ENCODE peak calls at places on chromosomes 7 and 10, in seven cellular contexts. Y is hepatocyte, H is progenitor cell of endocrine pancreas, T is AG09309, F is bronchial epithelial cell, K is A549, E is breast epithelium. Z is an unnamed sample.
A peak's percentile ranks its signal among the peaks of the same experiment; 100 is the strongest.

GRCh38 chr7:24752073-24752800 is 5.0 kb downstream of the GSDME start:
- DNase-seq in F (no peak), K (no peak), H (no peak), Y (no peak), E (no peak), T (no peak), Z (no peak)

GRCh38 chr10:92970301-92971070 is 90.1 kb upstream of the CYP26C1 start:
- DNase-seq in Y (no peak), E (no peak), K (no peak), T (no peak), F (no peak), H (no peak), Z (no peak)

GRCh38 chr7:99742737-99743394 is 7.9 kb upstream of the CYP3A7 start:
- DNase-seq in K (no peak), E (no peak), Y (no peak), H (no peak), F (no peak), T (no peak), Z (no peak)

GRCh38 chr10:63738410-63738809 is 217.2 kb downstream of the REEP3 start:
- DNase-seq in H (no peak), E (no peak), F (peak; percentile 32), T (no peak), Y (peak; percentile 80), K (peak; percentile 69), Z (no peak)

GRCh38 chr7:120028636-120029035 is 244.3 kb upstream of the KCND2 start:
- DNase-seq in E (no peak), T (no peak), Y (no peak), K (no peak), F (no peak), H (no peak), Z (no peak)

GRCh38 chr10:126844406-126844805 is 60.8 kb upstream of the DOCK1 start:
- DNase-seq in T (no peak), F (no peak), H (no peak), K (peak; percentile 44), E (no peak), Y (peak; percentile 59), Z (no peak)

GRCh38 chr7:11726251-11727155 is 105.5 kb downstream of the THSD7A start:
- DNase-seq in T (peak; percentile 59), H (no peak), E (no peak), K (no peak), F (peak; percentile 84), Y (peak; percentile 49), Z (no peak)

GRCh38 chr10:45817912-45818311 is 29.4 kb downstream of the AGAP4 start:
- DNase-seq in Y (no peak), H (no peak), E (no peak), K (no peak), T (no peak), F (no peak), Z (no peak)

GRCh38 chr7:27187702-27188665 is 3.0 kb upstream of the HOXA11 start:
- DNase-seq in F (no peak), H (no peak), E (no peak), T (no peak), Y (no peak), K (no peak), Z (peak; percentile 46)

GRCh38 chr10:84360634-84361365 is 32.4 kb downstream of the CCSER2 start:
- DNase-seq in Y (no peak), H (no peak), F (no peak), T (no peak), K (no peak), E (no peak), Z (no peak)

GRCh38 chr7:101567231-101567630 is 61.9 kb downstream of the MYL10 start:
- DNase-seq in E (no peak), Y (no peak), F (no peak), K (no peak), T (no peak), H (no peak), Z (no peak)

GRCh38 chr7:6530626-6531491 is 20.4 kb downstream of the GRID2IP start:
- DNase-seq in H (peak; percentile 36), T (no peak), Y (no peak), F (no peak), K (no peak), E (no peak), Z (peak; percentile 86)

GRCh38 chr10:107616031-107616430 is 451.5 kb upstream of the SORCS1 start:
- DNase-seq in K (no peak), T (no peak), E (no peak), H (no peak), F (peak; percentile 79), Y (no peak), Z (no peak)

GRCh38 chr10:131856441-131857094 is 44.2 kb upstream of the PPP2R2D start:
- DNase-seq in K (no peak), E (no peak), Y (no peak), H (no peak), T (no peak), F (no peak), Z (no peak)

GRCh38 chr7:148402159-148402558 is 188.4 kb upstream of the C7orf33 start:
- DNase-seq in T (no peak), H (no peak), E (no peak), F (peak; percentile 84), Y (no peak), K (no peak), Z (no peak)

GRCh38 chr10:98374176-98374969 is 40.6 kb downstream of the PYROXD2 start:
- DNase-seq in H (no peak), K (no peak), T (peak; percentile 20), Y (no peak), F (peak; percentile 88), E (no peak), Z (no peak)

GRCh38 chr10:15167411-15168295 is 840 bp downstream of the NMT2 start:
- DNase-seq in F (peak; percentile 62), T (no peak), E (peak; percentile 30), H (peak; percentile 61), Y (peak; percentile 81), K (peak; percentile 48), Z (peak; percentile 81)

GRCh38 chr10:47035447-47036337 is 124.5 kb downstream of the PTPN20 start:
- DNase-seq in F (no peak), T (no peak), E (no peak), K (no peak), H (no peak), Y (no peak), Z (no peak)

GRCh38 chr10:5589963-5590511 is 65.3 kb downstream of the CALML3 start:
- DNase-seq in K (peak; percentile 57), F (no peak), T (no peak), E (no peak), Y (no peak), H (no peak), Z (no peak)
- TF ChIP-seq CTCF in K (peak; percentile 16), F (peak; percentile 20), T (peak; percentile 58), E (no peak), Y (peak; percentile 19), H (peak; percentile 24), Z (no peak)

DNA sequence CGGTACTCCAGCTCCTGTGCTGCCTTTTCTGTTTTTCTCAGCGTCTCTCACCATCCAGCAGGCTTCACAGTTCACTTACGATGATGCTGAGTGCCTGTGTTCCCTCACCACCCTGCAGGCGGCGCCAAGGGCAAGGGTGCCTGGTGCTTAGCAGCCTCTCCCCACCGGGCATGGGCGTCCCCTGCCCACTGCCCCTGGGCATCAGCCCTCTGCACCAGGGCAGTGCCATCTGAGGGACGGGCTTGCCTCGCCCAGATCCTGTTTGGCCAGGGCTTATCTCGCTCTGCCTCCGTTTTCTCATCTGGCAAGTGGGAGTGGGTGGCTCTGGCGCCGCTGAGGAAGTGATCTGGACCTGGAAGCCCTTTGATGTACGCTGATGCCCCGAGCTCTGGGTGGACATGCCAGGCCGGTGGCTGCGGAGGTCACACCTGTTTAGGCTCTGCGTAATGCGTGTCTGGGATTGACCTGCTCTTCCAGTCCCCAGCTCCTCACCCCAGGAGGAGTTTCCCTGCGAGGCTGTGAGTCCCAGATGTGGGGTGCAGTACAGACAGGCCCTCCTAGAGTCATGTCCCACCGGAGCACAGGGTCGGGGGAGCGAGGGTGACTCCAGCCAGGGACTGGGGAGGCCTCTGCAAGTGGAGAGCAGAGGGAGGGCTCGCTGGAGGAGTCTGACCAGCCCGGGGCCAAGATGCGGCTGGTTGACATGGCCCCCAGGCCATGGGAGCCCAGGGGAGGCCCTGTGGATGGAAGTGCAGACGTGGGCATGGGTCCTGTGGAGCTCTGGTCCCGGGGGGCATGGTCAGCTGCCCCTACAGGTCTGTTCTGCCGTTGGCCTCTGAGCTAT is 11.8 kb downstream of the TTYH3 start:
- DNase-seq in H (no peak), T (no peak), Y (no peak), F (no peak), E (no peak), K (no peak), Z (no peak)
- TF ChIP-seq CTCF in H (no peak), T (peak; percentile 5), Y (no peak), F (no peak), E (no peak), K (no peak), Z (no peak)

GRCh38 chr7:91082854-91083495 is 181.3 kb upstream of the FZD1 start:
- DNase-seq in T (no peak), K (peak; percentile 25), E (no peak), H (no peak), F (peak; percentile 30), Y (peak; percentile 22), Z (no peak)

GRCh38 chr7:91088156-91088555 is 176.1 kb upstream of the FZD1 start:
- DNase-seq in F (no peak), H (no peak), E (no peak), T (no peak), Y (no peak), K (no peak), Z (no peak)

GRCh38 chr7:91083855-91084644 is 180.2 kb upstream of the FZD1 start:
- DNase-seq in T (no peak), E (no peak), F (no peak), Y (peak; percentile 7), K (no peak), H (no peak), Z (no peak)

GRCh38 chr7:91082038-91082437 is 182.2 kb upstream of the FZD1 start:
- DNase-seq in E (no peak), H (no peak), K (no peak), Y (no peak), F (peak; percentile 2), T (peak; percentile 67), Z (no peak)

GRCh38 chr7:91085175-91085574 is 179.1 kb upstream of the FZD1 start:
- DNase-seq in F (no peak), K (no peak), E (no peak), Y (no peak), H (no peak), T (no peak), Z (no peak)
- TF ChIP-seq CTCF in F (no peak), K (no peak), E (no peak), Y (no peak), H (no peak), T (no peak), Z (no peak)

GRCh38 chr10:79602953-79603352 is 7.8 kb upstream of the SFTPA1 start:
- DNase-seq in F (no peak), T (no peak), K (no peak), H (no peak), E (no peak), Y (no peak), Z (no peak)

GRCh38 chr10:79610601-79611191 is at the start of gene SFTPA1:
- DNase-seq in K (no peak), T (no peak), F (no peak), H (no peak), E (no peak), Y (no peak), Z (no peak)

GRCh38 chr10:79604294-79604693 is 6.4 kb upstream of the SFTPA1 start:
- DNase-seq in H (no peak), Y (no peak), E (no peak), K (no peak), T (no peak), F (no peak), Z (no peak)

GRCh38 chr10:79605308-79605707 is 5.4 kb upstream of the SFTPA1 start:
- DNase-seq in Y (no peak), H (no peak), T (no peak), F (no peak), E (no peak), K (no peak), Z (no peak)

GRCh38 chr10:79608505-79609375 is 2.0 kb upstream of the SFTPA1 start:
- DNase-seq in T (no peak), E (no peak), H (peak; percentile 37), K (peak; percentile 17), F (peak; percentile 8), Y (peak; percentile 26), Z (peak; percentile 36)
- TF ChIP-seq CTCF in T (peak; percentile 60), E (peak; percentile 32), H (peak; percentile 78), K (peak; percentile 42), F (peak; percentile 41), Y (peak; percentile 33), Z (peak; percentile 52)